ENCODE peak calls at places on chromosomes 6 and 20, in five cellular contexts. L is cardiac muscle cell, Y is uterus, W is heart left ventricle, E is left lung. D is an unnamed sample.

GRCh38 chr6:16972535-16972934 is 129.3 kb upstream of the STMND1 start:
- DNase-seq in L (no peak), Y (no peak), W (no peak), E (no peak), D (no peak)

GRCh38 chr20:31608256-31608980 is 3.3 kb downstream of the ID1 start:
- DNase-seq in L (peak; percentile 89), Y (peak; percentile 79), W (peak; percentile 81), E (peak; percentile 95), D (peak; percentile 87)

GRCh38 chr20:37911838-37912273 is 8.9 kb downstream of the VSTM2L start:
- DNase-seq in L (no peak), Y (peak; percentile 74), W (peak; percentile 78), E (no peak), D (no peak)

GRCh38 chr6:169827372-169827771 is 76.0 kb downstream of the ERMARD start:
- DNase-seq in L (no peak), Y (no peak), W (no peak), E (no peak), D (no peak)

GRCh38 chr20:49103647-49104364 is 57.7 kb downstream of the CSE1L start:
- DNase-seq in L (no peak), Y (no peak), W (no peak), E (no peak), D (no peak)

GRCh38 chr20:17873410-17874270 is 95.0 kb downstream of the SNX5 start:
- DNase-seq in L (peak; percentile 47), Y (peak; percentile 95), W (peak; percentile 92), E (peak; percentile 84), D (peak; percentile 84)

GRCh38 chr6:157069585-157069984 is 253.7 kb downstream of the TMEM242 start:
- DNase-seq in L (peak; percentile 24), Y (no peak), W (no peak), E (no peak), D (no peak)

GRCh38 chr6:2794171-2794730 is 29.1 kb downstream of the WRNIP1 start:
- DNase-seq in L (no peak), Y (no peak), W (no peak), E (no peak), D (no peak)

GRCh38 chr6:33801611-33802010 is 2.2 kb downstream of the MLN start:
- DNase-seq in L (no peak), Y (no peak), W (no peak), E (peak; percentile 14), D (no peak)

GRCh38 chr6:43729537-43729936 is 40.5 kb upstream of the VEGFA start:
- DNase-seq in L (no peak), Y (peak; percentile 9), W (no peak), E (no peak), D (no peak)

GRCh38 chr6:43817192-43817591 is 47.2 kb downstream of the VEGFA start:
- DNase-seq in L (peak; percentile 62), Y (no peak), W (peak; percentile 75), E (no peak), D (no peak)

GRCh38 chr6:123276439-123277045 is 280.5 kb downstream of the CLVS2 start:
- DNase-seq in L (no peak), Y (no peak), W (no peak), E (no peak), D (no peak)

GRCh38 chr6:125357515-125358256 is 55.9 kb upstream of the HDDC2 start:
- DNase-seq in L (no peak), Y (no peak), W (peak; percentile 36), E (no peak), D (no peak)

GRCh38 chr20:43320536-43320935 is 130.8 kb upstream of the PTPRT start:
- DNase-seq in L (peak; percentile 27), Y (no peak), W (no peak), E (no peak), D (no peak)

GRCh38 chr6:142112451-142113061 is 20.2 kb upstream of the GJE1 start:
- DNase-seq in L (peak; percentile 89), Y (peak; percentile 50), W (peak; percentile 68), E (no peak), D (no peak)

GRCh38 chr6:4914412-4915159 is 89.3 kb downstream of the RPP40 start:
- DNase-seq in L (no peak), Y (no peak), W (no peak), E (no peak), D (no peak)

GRCh38 chr6:18405477-18406293 is 18.5 kb downstream of the RNF144B start:
- DNase-seq in L (no peak), Y (no peak), W (no peak), E (no peak), D (no peak)

GRCh38 chr6:53679446-53679933 is 13.9 kb upstream of the KLHL31 start:
- DNase-seq in L (peak; percentile 49), Y (no peak), W (no peak), E (no peak), D (no peak)

GRCh38 chr6:12401200-12401599 is 111.0 kb downstream of the EDN1 start:
- DNase-seq in L (no peak), Y (no peak), W (no peak), E (no peak), D (no peak)

GRCh38 chr6:10578718-10579117 is 57.6 kb downstream of the GCNT2 start:
- DNase-seq in L (no peak), Y (no peak), W (no peak), E (no peak), D (peak; percentile 9)

GRCh38 chr6:6915813-6916547 is 191.8 kb upstream of the RREB1 start:
- DNase-seq in L (no peak), Y (peak; percentile 80), W (peak; percentile 63), E (no peak), D (no peak)

GRCh38 chr20:346640-347316 is at the start of gene NRSN2:
- DNase-seq in L (peak; percentile 79), Y (peak; percentile 59), W (peak; percentile 73), E (peak; percentile 89), D (no peak)

GRCh38 chr20:35561268-35561667 is 19.4 kb downstream of the ERGIC3 start:
- DNase-seq in L (peak; percentile 74), Y (no peak), W (no peak), E (no peak), D (no peak)

GRCh38 chr6:109441069-109441816 is 719 bp downstream of the SMPD2 start:
- DNase-seq in L (peak; percentile 70), Y (peak; percentile 48), W (peak; percentile 55), E (peak; percentile 83), D (no peak)

GRCh38 chr6:158784505-158784904 is 34.7 kb downstream of the EZR start:
- DNase-seq in L (no peak), Y (no peak), W (no peak), E (no peak), D (no peak)

GRCh38 chr20:63054695-63055240 is 48.0 kb upstream of the BHLHE23 start:
- DNase-seq in L (no peak), Y (no peak), W (no peak), E (peak; percentile 62), D (peak; percentile 64)

GRCh38 chr6:146770965-146771735 is 172.4 kb downstream of the ADGB start:
- DNase-seq in L (no peak), Y (peak; percentile 60), W (peak; percentile 79), E (peak; percentile 54), D (no peak)

GRCh38 chr6:101395345-101395744 is 1.8 kb downstream of the GRIK2 start:
- DNase-seq in L (no peak), Y (no peak), W (no peak), E (no peak), D (no peak)

GRCh38 chr6:169991913-169992312 is 240.5 kb downstream of the ERMARD start:
- DNase-seq in L (no peak), Y (no peak), W (no peak), E (no peak), D (no peak)

GRCh38 chr6:357261-357790 is 34.2 kb upstream of the IRF4 start:
- DNase-seq in L (no peak), Y (no peak), W (no peak), E (no peak), D (no peak)

GRCh38 chr6:100879317-100879716 is 1.8 kb downstream of the ASCC3 start:
- DNase-seq in L (no peak), Y (no peak), W (no peak), E (no peak), D (no peak)

GRCh38 chr6:50925981-50926380 is 107.3 kb downstream of the TFAP2B start:
- DNase-seq in L (peak; percentile 42), Y (no peak), W (no peak), E (no peak), D (no peak)

GRCh38 chr6:52368002-52368401 is 6.1 kb downstream of the PAQR8 start:
- DNase-seq in L (no peak), Y (no peak), W (no peak), E (no peak), D (no peak)

DNA sequence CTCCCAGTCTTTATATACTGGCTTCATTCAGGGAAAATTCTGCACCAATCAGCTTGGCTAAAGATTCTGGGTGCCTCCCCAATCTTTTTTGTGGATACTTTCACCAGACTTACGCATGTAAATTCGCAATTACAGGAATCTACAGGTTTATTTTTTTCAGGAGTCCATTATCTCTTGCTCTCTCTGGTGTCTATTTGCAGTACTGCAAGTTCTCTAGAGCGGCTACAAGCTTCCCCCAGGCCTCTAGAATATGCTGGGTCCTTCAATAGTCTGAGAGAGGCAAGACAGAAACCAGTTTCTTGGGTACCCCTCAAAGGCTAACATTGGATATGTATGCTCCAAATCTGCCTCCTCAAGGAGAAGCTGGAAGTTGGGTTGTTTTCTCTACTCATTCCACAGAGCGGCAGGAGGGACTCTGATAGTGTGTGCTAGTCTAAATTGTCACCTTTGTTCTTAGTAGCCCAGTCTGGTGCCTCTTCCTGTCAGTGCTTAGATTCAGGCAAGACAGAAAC is 58.5 kb downstream of the SUN5 start:
- DNase-seq in L (peak; percentile 49), Y (no peak), W (no peak), E (no peak), D (no peak)
- TF ChIP-seq CTCF in L (peak; percentile 68), Y (no peak), W (no peak), E (peak; percentile 33), D (no peak)

GRCh38 chr6:81704700-81705099 is 47.8 kb downstream of the TENT5A start:
- DNase-seq in L (no peak), Y (no peak), W (no peak), E (no peak), D (no peak)

GRCh38 chr6:81713205-81713604 is 39.3 kb downstream of the TENT5A start:
- DNase-seq in L (no peak), Y (no peak), W (no peak), E (no peak), D (no peak)

DNA sequence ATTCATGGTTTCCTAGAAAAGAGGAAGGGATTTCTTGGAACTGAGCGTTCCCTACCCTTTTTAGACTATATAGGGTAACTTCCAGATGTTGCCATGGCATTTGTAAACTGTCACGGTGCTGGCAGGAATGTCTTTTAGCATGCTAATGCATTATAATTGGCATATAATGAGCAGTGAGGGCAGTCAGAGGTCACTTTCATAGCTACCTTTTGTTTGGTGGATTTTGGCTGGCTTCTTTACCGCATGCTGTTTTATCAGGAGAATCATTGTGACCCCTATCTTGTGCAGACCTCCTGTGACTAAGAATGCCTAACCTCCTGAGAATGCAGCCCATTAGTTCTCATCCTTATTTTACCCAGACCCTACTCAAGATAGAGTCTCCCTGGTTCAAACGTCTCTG is 44.2 kb downstream of the TENT5A start:
- DNase-seq in L (no peak), Y (no peak), W (no peak), E (no peak), D (no peak)
- H3K27ac ChIP-seq in L (no peak overlapping the region), Y (no peak overlapping the region), W (no peak overlapping the region), E (no peak overlapping the region), D (no peak overlapping the region)

GRCh38 chr6:136889271-136890193 is 32.6 kb upstream of the SLC35D3 start:
- DNase-seq in L (no peak), Y (no peak), W (no peak), E (no peak), D (no peak)
- H3K4me3 ChIP-seq in L (no peak overlapping the region), Y (no peak overlapping the region), W (no peak overlapping the region), E (no peak overlapping the region), D (no peak overlapping the region)

GRCh38 chr6:30075094-30075986 is at the start of gene RNF39:
- DNase-seq in L (no peak), Y (no peak), W (no peak), E (peak; percentile 82), D (no peak)
- TF ChIP-seq CTCF in L (peak; percentile 48), Y (no peak), W (no peak), E (no peak), D (no peak)

D was measured in coronary artery.